ENCODE peak calls at places on chromosomes 12 and 14, in five cellular contexts. R is NCI-H1436; A is stimulated activated CD4-positive, alpha-beta T cell treated with anti-CD3 and anti-CD28 coated beads, Interleukin-4, amount 100 ng/mL, for 1 hour; O is NT2/D1; H is amniotic epithelial cell. B is an unnamed sample.

GRCh38 chr12:9869307-9870161 is at the start of gene CLEC2B:
- DNase-seq in R (no peak), A (peak; percentile 18), O (no peak), H (peak; percentile 97), B (peak; percentile 18)

GRCh38 chr12:91574391-91574790 is 391.8 kb upstream of the DCN start:
- DNase-seq in O (no peak), R (no peak), A (no peak), H (peak; percentile 24), B (no peak)

GRCh38 chr14:20477211-20477876 is 8.1 kb downstream of the PNP start:
- DNase-seq in A (no peak), H (peak; percentile 98), R (no peak), O (no peak), B (peak; percentile 75)

GRCh38 chr14:58297412-58297761 is 968 bp upstream of the ARID4A start:
- DNase-seq in A (no peak), R (no peak), O (peak; percentile 3), H (peak; percentile 69), B (no peak)

GRCh38 chr12:67592228-67593011 is 56.1 kb upstream of the DYRK2 start:
- DNase-seq in R (no peak), O (no peak), A (no peak), H (peak; percentile 41), B (no peak)

GRCh38 chr12:78194448-78194847 is 363.8 kb downstream of the NAV3 start:
- DNase-seq in H (peak; percentile 86), O (no peak), R (no peak), A (no peak), B (no peak)

GRCh38 chr12:22333751-22334695 is 484 bp downstream of the ST8SIA1 start:
- DNase-seq in A (peak; percentile 19), H (no peak), O (peak; percentile 46), R (no peak), B (no peak)

GRCh38 chr12:124487834-124488165 is 79.6 kb downstream of the NCOR2 start:
- DNase-seq in R (no peak), H (no peak), O (no peak), A (no peak), B (no peak)

GRCh38 chr12:31589896-31590729 is 823 bp downstream of the DENND5B start:
- DNase-seq in A (peak; percentile 14), R (no peak), O (peak; percentile 77), H (peak; percentile 57), B (peak; percentile 95)

GRCh38 chr14:105348169-105348944 is 33.8 kb downstream of the PACS2 start:
- DNase-seq in R (no peak), H (no peak), O (no peak), A (no peak), B (no peak)

GRCh38 chr12:123119808-123120207 is 31.1 kb downstream of the PITPNM2 start:
- DNase-seq in R (no peak), A (peak; percentile 33), H (no peak), O (no peak), B (no peak)

GRCh38 chr12:14950421-14950820 is 11.0 kb downstream of the ARHGDIB start:
- DNase-seq in R (no peak), H (no peak), O (no peak), A (no peak), B (no peak)

GRCh38 chr14:47966411-47966810 is 291.0 kb upstream of the MDGA2 start:
- DNase-seq in H (no peak), A (no peak), R (no peak), O (no peak), B (no peak)

B was measured in right lobe of liver.